ENCODE peak calls at places on chromosome X, in eight cellular contexts. K is fibroblast of lung, X is neuronal stem cell, D is aorta, U is MM.1S, I is tibial nerve, N is cardiac muscle cell, A is testis. O is an unnamed sample.
A peak's percentile ranks its signal among the peaks of the same experiment; 100 is the strongest.

GRCh38 chrX:103175944-103176753 is 38.8 kb upstream of the BEX4 start:
- DNase-seq in A (peak; percentile 76), K (peak; percentile 51), N (peak; percentile 63), I (peak; percentile 84), D (peak; percentile 62), X (peak; percentile 39), U (peak; percentile 50), O (no peak)

GRCh38 chrX:20267924-20268701 is 1.4 kb upstream of the RPS6KA3 start:
- DNase-seq in U (no peak), N (peak; percentile 63), D (peak; percentile 74), A (peak; percentile 37), I (peak; percentile 37), K (peak; percentile 43), X (no peak), O (peak; percentile 1)

GRCh38 chrX:105894721-105895120 is 72.4 kb downstream of the NRK start:
- DNase-seq in X (no peak), D (no peak), K (peak; percentile 5), A (no peak), I (no peak), U (no peak), N (peak; percentile 42), O (no peak)

GRCh38 chrX:3712080-3712869 is 1.2 kb downstream of the PRKX start:
- DNase-seq in N (peak; percentile 53), I (peak; percentile 14), U (peak; percentile 19), D (peak; percentile 52), X (no peak), A (peak; percentile 42), K (peak; percentile 45), O (no peak)

GRCh38 chrX:48538641-48539344 is 721 bp upstream of the TBC1D25 start:
- DNase-seq in K (no peak), I (no peak), N (no peak), X (no peak), A (no peak), D (no peak), U (no peak), O (no peak)

GRCh38 chrX:13389501-13389900 is 69.6 kb upstream of the ATXN3L start:
- DNase-seq in A (no peak), D (no peak), I (no peak), U (no peak), X (no peak), K (no peak), N (no peak), O (no peak)

GRCh38 chrX:13029341-13029740 is 15.1 kb downstream of the FAM9C start:
- DNase-seq in N (peak; percentile 59), K (peak; percentile 44), U (no peak), I (peak; percentile 33), A (peak; percentile 55), X (no peak), D (peak; percentile 62), O (no peak)

GRCh38 chrX:155068165-155068564 is 2.8 kb downstream of the CMC4 start:
- DNase-seq in U (no peak), A (no peak), N (peak; percentile 35), X (no peak), I (no peak), D (no peak), K (peak; percentile 64), O (no peak)

GRCh38 chrX:39577976-39578962 is 519.5 kb downstream of the BCOR start:
- DNase-seq in K (peak; percentile 36), I (peak; percentile 5), A (no peak), X (no peak), N (peak; percentile 43), D (peak; percentile 59), U (peak; percentile 53), O (no peak)

GRCh38 chrX:136728393-136728792 is 52.3 kb downstream of the ARHGEF6 start:
- DNase-seq in K (no peak), D (no peak), I (no peak), U (no peak), X (no peak), A (no peak), N (no peak), O (no peak)

GRCh38 chrX:150269613-150270254 is 93.4 kb upstream of the MAMLD1 start:
- DNase-seq in K (no peak), N (peak; percentile 40), A (no peak), D (no peak), I (no peak), X (no peak), U (no peak), O (no peak)

GRCh38 chrX:45788941-45789348 is 588.3 kb upstream of the DIPK2B start:
- DNase-seq in I (no peak), D (no peak), A (no peak), X (no peak), N (peak; percentile 60), U (no peak), K (no peak), O (no peak)

GRCh38 chrX:7385131-7385530 is 237.2 kb upstream of the PUDP start:
- DNase-seq in K (no peak), A (no peak), N (no peak), I (no peak), U (no peak), X (no peak), D (no peak), O (no peak)

GRCh38 chrX:40576291-40576690 is 4.5 kb upstream of the ATP6AP2 start:
- DNase-seq in U (no peak), N (no peak), D (no peak), A (no peak), K (no peak), I (no peak), X (no peak), O (no peak)

GRCh38 chrX:43860646-43861370 is 21.4 kb downstream of the MAOB start:
- DNase-seq in X (no peak), I (peak; percentile 29), A (no peak), K (peak; percentile 16), U (no peak), N (peak; percentile 73), D (no peak), O (no peak)

GRCh38 chrX:54980334-54980733 is 13.7 kb downstream of the PFKFB1 start:
- DNase-seq in X (no peak), D (no peak), I (no peak), K (no peak), N (no peak), A (no peak), U (no peak), O (no peak)

DNA sequence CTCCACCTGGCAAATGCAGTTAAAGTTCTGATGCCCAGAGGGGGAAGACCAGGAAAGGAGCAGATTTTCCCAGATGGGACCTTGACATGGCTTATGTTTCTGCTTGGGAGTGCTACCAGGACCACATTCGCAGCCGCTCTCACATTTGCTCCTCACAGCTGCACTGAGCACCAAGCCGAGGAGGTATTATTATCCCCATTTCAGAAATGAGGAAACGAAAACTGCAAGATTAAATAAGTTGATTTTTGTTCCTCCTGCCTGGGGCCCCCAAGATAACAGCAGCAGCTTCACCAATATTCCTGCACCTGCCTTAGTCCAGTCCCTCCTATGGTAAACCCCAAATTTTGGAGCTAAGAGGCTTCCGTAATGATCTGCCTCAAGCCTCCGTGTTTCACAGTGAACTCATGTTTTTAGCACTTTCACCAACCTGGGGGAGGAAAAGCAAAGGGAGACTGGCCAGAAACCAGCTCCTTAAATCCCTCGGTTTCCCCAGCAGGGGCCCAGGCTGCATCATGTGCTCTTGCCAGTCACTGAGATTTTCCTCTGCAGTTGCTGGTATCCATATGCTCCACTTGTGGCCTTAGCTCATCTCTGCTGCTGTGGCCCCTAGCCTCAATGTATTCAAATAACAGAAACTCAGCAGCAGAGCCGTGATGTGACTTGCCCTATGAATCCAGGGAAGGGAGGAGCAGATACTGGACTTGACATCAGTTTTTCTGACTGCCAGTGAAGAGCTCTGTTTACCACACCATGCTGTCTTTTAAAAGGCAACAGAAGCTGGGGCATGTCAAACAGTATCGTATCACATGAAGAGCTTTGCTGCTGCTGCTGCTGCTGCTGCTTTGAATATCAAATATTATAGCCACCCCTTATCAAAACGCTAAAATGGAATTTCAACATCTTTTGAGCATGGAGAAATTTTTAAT is 95.5 kb upstream of the KLHL13 start:
- DNase-seq in I (no peak), N (no peak), D (no peak), A (no peak), K (no peak), U (peak; percentile 38), X (no peak), O (no peak)
- H3K27ac ChIP-seq in I (no peak overlapping the region), N (no peak overlapping the region), D (no peak overlapping the region), A (no peak overlapping the region), K (no peak overlapping the region), U (peak overlapping the region; percentile 35), X (no peak overlapping the region), O (no peak overlapping the region)

DNA sequence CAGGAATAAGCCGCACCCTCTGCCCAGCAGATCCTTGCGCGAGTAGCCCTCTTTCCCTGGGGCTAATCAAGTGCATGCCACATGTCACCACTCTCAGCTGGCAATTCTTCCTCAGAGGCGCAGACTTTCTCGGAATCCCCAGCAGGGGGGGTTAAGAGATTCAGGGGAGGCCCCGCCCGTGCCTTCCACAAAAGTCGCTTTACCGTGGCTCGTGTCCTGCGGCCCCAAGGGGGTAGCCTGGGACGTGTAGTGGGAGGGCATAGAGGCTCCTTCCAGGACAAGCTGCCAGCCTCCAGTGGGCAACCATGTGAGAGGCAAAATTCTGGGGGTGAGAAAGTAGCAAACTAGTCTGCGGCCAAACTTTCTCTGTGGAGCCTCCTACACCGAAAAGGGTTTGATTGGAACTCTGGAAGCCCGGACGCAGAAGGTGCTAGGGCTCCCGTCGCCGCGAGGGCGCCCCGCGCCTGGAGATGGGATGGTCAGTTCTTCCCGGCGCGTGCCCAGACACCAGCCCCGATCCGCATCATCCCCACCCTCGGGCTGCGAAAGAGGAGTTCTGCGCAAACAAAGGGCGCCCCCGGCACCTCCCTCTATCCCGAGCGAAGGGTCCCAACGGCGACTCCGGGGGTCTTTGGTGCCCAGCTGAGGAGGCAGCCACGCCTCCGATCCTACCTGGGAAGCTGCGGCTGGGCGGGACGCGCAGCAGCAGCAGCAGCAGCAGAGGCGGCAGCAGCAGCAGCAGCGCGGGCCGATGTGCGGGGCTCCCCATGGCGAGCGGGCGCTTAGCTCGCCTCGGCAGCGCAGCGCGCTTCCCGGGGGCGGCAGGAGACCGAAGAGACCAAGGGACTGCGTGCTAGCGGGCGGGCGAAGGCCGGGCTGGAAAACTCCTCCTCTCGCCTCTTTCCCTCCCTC is at the start of gene SRPX:
- DNase-seq in A (peak; percentile 26), X (peak; percentile 20), D (peak; percentile 60), N (peak; percentile 66), K (peak; percentile 67), U (peak; percentile 49), I (peak; percentile 20), O (no peak)
- H3K27ac ChIP-seq in A (no peak within 1 kb of the TSS), X (no peak within 1 kb of the TSS), D (no peak within 1 kb of the TSS), N (no peak within 1 kb of the TSS), K (no peak within 1 kb of the TSS), U (no peak within 1 kb of the TSS), I (no peak within 1 kb of the TSS), O (no peak within 1 kb of the TSS)

DNA sequence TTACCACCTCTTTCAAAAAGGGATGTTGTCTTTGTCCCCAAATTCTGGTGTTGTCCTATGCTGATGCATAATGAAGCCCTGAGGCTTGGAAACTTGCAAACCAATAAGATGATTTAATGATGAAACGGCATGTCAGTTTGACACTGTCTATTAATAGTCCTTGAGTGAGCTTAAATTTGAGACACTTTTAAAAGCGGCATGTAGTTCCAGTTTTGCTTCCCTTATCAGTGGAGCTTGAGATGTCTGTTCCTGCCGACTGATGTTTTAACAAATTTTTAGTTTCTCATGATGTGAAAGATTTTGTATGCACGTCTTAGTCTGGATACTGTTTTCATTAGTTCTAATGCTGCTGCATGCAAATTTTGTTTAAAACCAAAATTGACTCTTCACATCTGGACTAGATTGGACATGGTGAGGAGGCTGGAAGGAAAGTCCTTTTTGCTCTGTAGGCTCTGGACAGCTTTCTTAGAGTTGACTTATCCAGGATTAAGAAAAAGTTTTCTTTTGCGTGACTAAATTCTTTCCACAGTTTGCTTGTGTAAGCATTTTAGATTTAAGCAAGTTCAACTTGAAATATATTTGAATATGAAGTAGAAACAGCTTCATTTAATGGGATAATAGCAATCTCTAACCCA is 11.7 kb downstream of the C1GALT1C1 start:
- DNase-seq in A (no peak), N (no peak), U (no peak), K (no peak), X (no peak), D (no peak), I (no peak), O (no peak)
- H3K27ac ChIP-seq in A (no peak overlapping the region), N (no peak overlapping the region), U (no peak overlapping the region), K (no peak overlapping the region), X (no peak overlapping the region), D (no peak overlapping the region), I (no peak overlapping the region), O (no peak overlapping the region)

GRCh38 chrX:18944482-18944881 is 39.4 kb downstream of the PHKA2 start:
- DNase-seq in N (no peak), U (no peak), A (no peak), D (no peak), X (no peak), K (no peak), I (no peak), O (no peak)
- H3K27ac ChIP-seq in N (no peak overlapping the region), U (no peak overlapping the region), A (no peak overlapping the region), D (no peak overlapping the region), X (no peak overlapping the region), K (no peak overlapping the region), I (no peak overlapping the region), O (no peak overlapping the region)